ENCODE peak calls at places on chromosomes 6 and 20, in five cellular contexts. One of them, this sample, is unnamed.

GRCh38 chr6:41489284-41489851 is 56.8 kb upstream of the FOXP4 start:
- DNase-seq in GM12865: no peak
- DNase-seq in GM20000: no peak
- DNase-seq in epithelial cell of proximal tubule: no peak
- DNase-seq in RWPE1: no peak
- DNase-seq in this sample: no peak

GRCh38 chr20:21089421-21089820 is 16.7 kb downstream of the LINC00237 start:
- DNase-seq in GM12865: no peak
- DNase-seq in epithelial cell of proximal tubule: no peak
- DNase-seq in GM20000: no peak
- DNase-seq in RWPE1: no peak
- DNase-seq in this sample: no peak

GRCh38 chr6:143279385-143279784 is 171.1 kb downstream of the ADAT2 start:
- DNase-seq in GM12865: peak; percentile 29
- DNase-seq in GM20000: peak; percentile 28
- DNase-seq in epithelial cell of proximal tubule: no peak
- DNase-seq in RWPE1: no peak
- DNase-seq in this sample: no peak

GRCh38 chr6:169019727-169020491 is 233.7 kb downstream of the THBS2 start:
- DNase-seq in GM20000: no peak
- DNase-seq in GM12865: no peak
- DNase-seq in epithelial cell of proximal tubule: no peak
- DNase-seq in RWPE1: peak; percentile 31
- DNase-seq in this sample: no peak

GRCh38 chr6:139520321-139520768 is 145.9 kb upstream of the CITED2 start:
- DNase-seq in epithelial cell of proximal tubule: no peak
- DNase-seq in GM20000: no peak
- DNase-seq in RWPE1: peak; percentile 92
- DNase-seq in GM12865: no peak
- DNase-seq in this sample: no peak

GRCh38 chr6:138692978-138693909 is 80.3 kb upstream of the CCDC28A start:
- DNase-seq in GM20000: peak; percentile 84
- DNase-seq in epithelial cell of proximal tubule: no peak
- DNase-seq in RWPE1: peak; percentile 89
- DNase-seq in GM12865: peak; percentile 40
- DNase-seq in this sample: no peak

GRCh38 chr20:63183422-63184146 is 32.3 kb downstream of the YTHDF1 start:
- DNase-seq in RWPE1: peak; percentile 70
- DNase-seq in GM12865: peak; percentile 50
- DNase-seq in GM20000: peak; percentile 85
- DNase-seq in epithelial cell of proximal tubule: no peak
- DNase-seq in this sample: no peak

GRCh38 chr6:77292564-77293546 is 170.4 kb downstream of the HTR1B start:
- DNase-seq in GM20000: no peak
- DNase-seq in epithelial cell of proximal tubule: peak; percentile 27
- DNase-seq in GM12865: no peak
- DNase-seq in RWPE1: peak; percentile 73
- DNase-seq in this sample: no peak

GRCh38 chr6:79649016-79649415 is 17.9 kb downstream of the SH3BGRL2 start:
- DNase-seq in GM12865: no peak
- DNase-seq in RWPE1: no peak
- DNase-seq in epithelial cell of proximal tubule: no peak
- DNase-seq in GM20000: no peak
- DNase-seq in this sample: no peak

GRCh38 chr20:45337367-45338120 is 10.7 kb downstream of the SDC4 start:
- DNase-seq in RWPE1: peak; percentile 89
- DNase-seq in GM12865: no peak
- DNase-seq in epithelial cell of proximal tubule: no peak
- DNase-seq in GM20000: no peak
- DNase-seq in this sample: no peak

GRCh38 chr6:50952092-50952932 is 133.6 kb downstream of the TFAP2B start:
- DNase-seq in GM12865: peak; percentile 2
- DNase-seq in GM20000: no peak
- DNase-seq in epithelial cell of proximal tubule: no peak
- DNase-seq in RWPE1: no peak
- DNase-seq in this sample: no peak

GRCh38 chr20:1617055-1617454 is 2.8 kb downstream of the SIRPB1 start:
- DNase-seq in epithelial cell of proximal tubule: no peak
- DNase-seq in GM12865: no peak
- DNase-seq in RWPE1: no peak
- DNase-seq in GM20000: no peak
- DNase-seq in this sample: no peak

GRCh38 chr6:90669846-90670245 is 83.0 kb upstream of the MAP3K7 start:
- DNase-seq in epithelial cell of proximal tubule: no peak
- DNase-seq in GM12865: no peak
- DNase-seq in GM20000: no peak
- DNase-seq in RWPE1: no peak
- DNase-seq in this sample: no peak

GRCh38 chr6:112903361-112903760 is 556.2 kb downstream of the RFPL4B start:
- DNase-seq in epithelial cell of proximal tubule: no peak
- DNase-seq in GM12865: no peak
- DNase-seq in RWPE1: no peak
- DNase-seq in GM20000: no peak
- DNase-seq in this sample: no peak

GRCh38 chr6:14922306-14922705 is 323.6 kb upstream of the JARID2 start:
- DNase-seq in GM20000: no peak
- DNase-seq in GM12865: no peak
- DNase-seq in epithelial cell of proximal tubule: peak; percentile 7
- DNase-seq in RWPE1: no peak
- DNase-seq in this sample: no peak

GRCh38 chr6:14921878-14922277 is 324.0 kb upstream of the JARID2 start:
- DNase-seq in GM12865: no peak
- DNase-seq in GM20000: no peak
- DNase-seq in epithelial cell of proximal tubule: no peak
- DNase-seq in RWPE1: no peak
- DNase-seq in this sample: no peak

GRCh38 chr6:14919038-14919437 is 326.8 kb upstream of the JARID2 start:
- DNase-seq in epithelial cell of proximal tubule: no peak
- DNase-seq in GM12865: no peak
- DNase-seq in RWPE1: no peak
- DNase-seq in GM20000: no peak
- DNase-seq in this sample: no peak

GRCh38 chr6:14922706-14923105 is 323.2 kb upstream of the JARID2 start:
- DNase-seq in RWPE1: no peak
- DNase-seq in GM12865: no peak
- DNase-seq in epithelial cell of proximal tubule: no peak
- DNase-seq in GM20000: no peak
- DNase-seq in this sample: no peak

GRCh38 chr6:14921170-14921569 is 324.7 kb upstream of the JARID2 start:
- DNase-seq in epithelial cell of proximal tubule: no peak
- DNase-seq in RWPE1: no peak
- DNase-seq in GM12865: no peak
- DNase-seq in GM20000: no peak
- DNase-seq in this sample: no peak
- TF ChIP-seq CTCF in epithelial cell of proximal tubule: no peak
- TF ChIP-seq CTCF in RWPE1: no peak
- TF ChIP-seq CTCF in GM12865: no peak
- TF ChIP-seq CTCF in GM20000: no peak
- TF ChIP-seq CTCF in this sample: no peak

GRCh38 chr20:49961413-49961812 is 21.4 kb upstream of the SNAI1 start:
- DNase-seq in GM12865: no peak
- DNase-seq in GM20000: no peak
- DNase-seq in epithelial cell of proximal tubule: no peak
- DNase-seq in RWPE1: no peak
- DNase-seq in this sample: no peak
- TF ChIP-seq CTCF in GM12865: no peak
- TF ChIP-seq CTCF in GM20000: no peak
- TF ChIP-seq CTCF in epithelial cell of proximal tubule: no peak
- TF ChIP-seq CTCF in RWPE1: no peak
- TF ChIP-seq CTCF in this sample: no peak

GRCh38 chr6:117404548-117404947 is 21.2 kb downstream of the ROS1 start:
- DNase-seq in GM12865: no peak
- DNase-seq in GM20000: no peak
- DNase-seq in epithelial cell of proximal tubule: no peak
- DNase-seq in RWPE1: no peak
- DNase-seq in this sample: no peak
- TF ChIP-seq CTCF in GM12865: peak; percentile 9
- TF ChIP-seq CTCF in GM20000: no peak
- TF ChIP-seq CTCF in epithelial cell of proximal tubule: no peak
- TF ChIP-seq CTCF in RWPE1: no peak
- TF ChIP-seq CTCF in this sample: peak; percentile 72

DNA sequence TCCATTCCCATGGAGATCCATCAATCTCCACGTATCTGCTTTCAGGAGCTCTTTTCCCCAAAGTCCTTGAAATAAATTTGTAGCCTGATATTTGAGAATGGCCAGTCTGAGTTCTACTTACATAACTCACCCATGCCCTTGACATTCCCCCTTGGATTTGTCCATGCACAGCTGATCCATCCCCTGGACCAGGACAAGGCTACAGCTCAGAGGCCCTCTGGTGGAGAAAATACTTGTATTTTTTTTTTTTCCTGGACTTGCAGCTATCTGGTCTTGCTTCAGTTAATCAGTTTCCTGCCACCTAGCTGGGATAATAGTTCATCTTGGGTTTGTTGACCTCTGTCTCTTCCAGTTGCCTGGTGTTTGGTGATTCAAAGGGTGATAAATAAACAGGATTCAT is 467.6 kb downstream of the DHX35 start:
- DNase-seq in epithelial cell of proximal tubule: peak; percentile 13
- DNase-seq in GM12865: no peak
- DNase-seq in GM20000: no peak
- DNase-seq in RWPE1: no peak
- DNase-seq in this sample: no peak
- TF ChIP-seq CTCF in epithelial cell of proximal tubule: peak; percentile 54
- TF ChIP-seq CTCF in GM12865: peak; percentile 16
- TF ChIP-seq CTCF in GM20000: no peak
- TF ChIP-seq CTCF in RWPE1: peak; percentile 13
- TF ChIP-seq CTCF in this sample: peak; percentile 71

This sample was measured in chondrocyte.